ENCODE peak calls at places on chromosomes 6 and 20, in six cellular contexts. T is activated T-helper 9 cell treated with anti-CD3 and anti-CD28 coated beads, Interleukin-2, amount 50 U/mL, for 16 hours; Q is HT-29; M is stimulated activated CD8-positive, alpha-beta memory T cell treated with anti-CD3 and anti-CD28 coated beads, Interleukin-15, amount 100 ng/mL, for 24 hours; R is neural crest cell; X is GM20000. Y is an unnamed sample.

GRCh38 chr6:64013061-64013410 is 377.4 kb downstream of the PHF3 start:
- DNase-seq in X (no peak), T (no peak), M (no peak), R (no peak), Q (no peak), Y (no peak)

GRCh38 chr20:15199698-15200097 is 862.3 kb upstream of the FLRT3 start:
- DNase-seq in Q (no peak), T (no peak), X (peak), M (no peak), R (no peak), Y (no peak)

GRCh38 chr20:22449115-22449973 is 135.0 kb downstream of the FOXA2 start:
- DNase-seq in M (no peak), T (no peak), R (no peak), Q (no peak), X (no peak), Y (no peak)

GRCh38 chr6:118810420-118811027 is 83.4 kb upstream of the ASF1A start:
- DNase-seq in R (no peak), M (no peak), Q (no peak), T (peak), X (peak), Y (peak)

GRCh38 chr6:168248148-168248620 is 71.4 kb downstream of the DACT2 start:
- DNase-seq in T (no peak), M (no peak), X (no peak), R (no peak), Q (no peak), Y (no peak)

GRCh38 chr6:53398541-53399344 is 50.0 kb upstream of the ELOVL5 start:
- DNase-seq in Q (no peak), R (no peak), M (no peak), T (no peak), X (no peak), Y (no peak)

GRCh38 chr6:56659721-56660373 is 17.2 kb upstream of the DST start:
- DNase-seq in R (no peak), Q (no peak), T (no peak), X (peak), M (no peak), Y (no peak)

GRCh38 chr6:109033655-109034054 is 61.0 kb downstream of the SESN1 start:
- DNase-seq in R (no peak), X (no peak), T (no peak), M (no peak), Q (no peak), Y (no peak)

GRCh38 chr6:97177905-97178304 is 105.1 kb downstream of the MMS22L start:
- DNase-seq in X (no peak), Q (no peak), R (no peak), M (no peak), T (no peak), Y (no peak)

GRCh38 chr6:156595481-156595880 is 181.7 kb upstream of the ARID1B start:
- DNase-seq in Q (no peak), X (no peak), T (no peak), M (no peak), R (no peak), Y (no peak)

GRCh38 chr20:50649587-50649986 is 41.8 kb downstream of the RIPOR3 start:
- DNase-seq in T (no peak), Q (no peak), X (no peak), R (no peak), M (no peak), Y (no peak)

GRCh38 chr20:6714202-6714800 is 53.2 kb upstream of the BMP2 start:
- DNase-seq in Q (peak), M (no peak), X (no peak), R (no peak), T (no peak), Y (no peak)

GRCh38 chr20:13915244-13915643 is 75.2 kb downstream of the SEL1L2 start:
- DNase-seq in X (no peak), M (no peak), T (no peak), Q (no peak), R (no peak), Y (no peak)

GRCh38 chr6:41652876-41653641 is 14.8 kb downstream of the MDFI start:
- DNase-seq in Q (peak), R (no peak), T (no peak), M (no peak), X (no peak), Y (no peak)

GRCh38 chr20:20369353-20370086 is 1.6 kb downstream of the INSM1 start:
- DNase-seq in X (peak), R (no peak), Q (no peak), M (no peak), T (no peak), Y (no peak)

GRCh38 chr6:33945931-33946330 is 142.1 kb upstream of the MLN start:
- DNase-seq in M (no peak), Q (no peak), T (no peak), R (no peak), X (no peak), Y (no peak)

GRCh38 chr6:79574636-79575035 is 37.4 kb upstream of the LCA5 start:
- DNase-seq in X (no peak), T (no peak), R (no peak), Q (no peak), M (no peak), Y (peak)

GRCh38 chr6:160393966-160394653 is 45.9 kb downstream of the SLC22A3 start:
- DNase-seq in T (no peak), R (no peak), M (no peak), X (no peak), Q (no peak), Y (peak)

GRCh38 chr20:24768977-24769675 is 179.9 kb upstream of the CST7 start:
- DNase-seq in T (no peak), Q (no peak), M (no peak), R (no peak), X (no peak), Y (no peak)

GRCh38 chr6:11083491-11083890 is 10.1 kb upstream of the SMIM13 start:
- DNase-seq in R (no peak), M (no peak), X (no peak), T (no peak), Q (no peak), Y (no peak)

GRCh38 chr6:87431263-87431662 is 23.5 kb downstream of the CFAP206 start:
- DNase-seq in M (no peak), Q (no peak), T (no peak), R (no peak), X (no peak), Y (no peak)